ENCODE peak calls at places on chromosomes 5 and 9, in eight cellular contexts. Z, P, X, C, T, D, Q and N are unnamed samples.

GRCh38 chr5:32712463-32713395 is 1.6 kb downstream of the NPR3 start:
- DNase-seq in C (no peak), D (peak; percentile 61), Z (no peak), X (no peak), T (no peak), Q (no peak), P (no peak), N (no peak)

GRCh38 chr5:120517607-120518252 is 53.6 kb downstream of the PRR16 start:
- DNase-seq in T (no peak), P (no peak), X (no peak), Z (no peak), C (no peak), Q (no peak), D (no peak), N (no peak)

GRCh38 chr9:115850548-115851304 is 302.9 kb upstream of the PAPPA start:
- DNase-seq in D (no peak), P (no peak), X (no peak), Q (no peak), Z (no peak), T (no peak), C (peak; percentile 4), N (no peak)

GRCh38 chr9:18371621-18372020 is 102.3 kb upstream of the ADAMTSL1 start:
- DNase-seq in Z (peak; percentile 80), D (no peak), T (no peak), C (no peak), P (no peak), Q (no peak), X (no peak), N (no peak)

GRCh38 chr5:157100140-157100679 is 8.6 kb downstream of the HAVCR2 start:
- DNase-seq in P (no peak), T (peak; percentile 37), X (no peak), C (peak; percentile 10), Z (no peak), D (no peak), Q (no peak), N (no peak)

GRCh38 chr5:14417232-14417730 is 164.3 kb upstream of the OTULINL start:
- DNase-seq in Q (no peak), C (no peak), D (no peak), P (no peak), T (no peak), Z (no peak), X (no peak), N (no peak)

GRCh38 chr5:80631277-80632259 is 22.9 kb upstream of the MSH3 start:
- DNase-seq in P (no peak), D (no peak), X (no peak), C (no peak), T (no peak), Q (no peak), Z (no peak), N (no peak)

GRCh38 chr5:2224689-2225088 is 342.0 kb upstream of the IRX4 start:
- DNase-seq in Z (no peak), T (no peak), P (no peak), Q (no peak), C (no peak), X (no peak), D (no peak), N (no peak)

GRCh38 chr5:10564838-10565784 is 1.2 kb downstream of the ANKRD33B start:
- DNase-seq in C (no peak), P (peak; percentile 34), D (peak; percentile 50), X (peak; percentile 60), T (no peak), Z (no peak), Q (no peak), N (no peak)

GRCh38 chr5:172509405-172509781 is 55.1 kb upstream of the SH3PXD2B start:
- DNase-seq in D (peak; percentile 21), T (no peak), Z (no peak), P (peak; percentile 31), C (no peak), Q (no peak), X (no peak), N (no peak)

GRCh38 chr5:80736730-80737129 is 81.9 kb upstream of the DHFR start:
- DNase-seq in Q (no peak), P (no peak), C (no peak), Z (no peak), D (no peak), X (no peak), T (peak; percentile 38), N (no peak)

GRCh38 chr5:127812570-127812969 is 109.4 kb downstream of the CCDC192 start:
- DNase-seq in C (no peak), Q (no peak), X (no peak), D (no peak), Z (no peak), T (peak; percentile 87), P (no peak), N (no peak)

GRCh38 chr5:122311400-122311887 is 593 bp upstream of the SNCAIP start:
- DNase-seq in Z (no peak), T (no peak), C (no peak), D (no peak), P (no peak), Q (no peak), X (no peak), N (no peak)

GRCh38 chr5:174410716-174411512 is 313.5 kb upstream of the MSX2 start:
- DNase-seq in Q (no peak), C (no peak), D (no peak), X (no peak), T (peak; percentile 55), Z (no peak), P (no peak), N (no peak)

GRCh38 chr5:90506221-90506620 is 23.2 kb downstream of the LYSMD3 start:
- DNase-seq in D (no peak), P (no peak), X (no peak), Q (no peak), C (no peak), T (no peak), Z (no peak), N (no peak)

GRCh38 chr9:91174772-91175171 is 186.9 kb downstream of the AUH start:
- DNase-seq in P (no peak), Z (no peak), T (no peak), C (no peak), Q (no peak), D (no peak), X (no peak), N (no peak)

GRCh38 chr9:4160284-4160683 is 139.6 kb downstream of the GLIS3 start:
- DNase-seq in P (no peak), X (no peak), T (no peak), Z (no peak), C (no peak), Q (no peak), D (no peak), N (no peak)

GRCh38 chr9:72675586-72675985 is 154.2 kb downstream of the TMC1 start:
- DNase-seq in Q (no peak), P (no peak), D (no peak), Z (no peak), X (no peak), T (peak; percentile 43), C (no peak), N (no peak)

GRCh38 chr5:94304146-94304545 is 314.3 kb downstream of the KIAA0825 start:
- DNase-seq in T (no peak), C (no peak), Q (no peak), D (no peak), P (no peak), Z (no peak), X (no peak), N (no peak)

GRCh38 chr9:127898433-127899199 is 787 bp downstream of the ST6GALNAC6 start:
- DNase-seq in C (peak; percentile 71), Q (no peak), P (peak; percentile 52), Z (peak; percentile 85), T (no peak), D (peak; percentile 61), X (peak; percentile 77), N (no peak)

GRCh38 chr9:22203371-22204138 is 194.4 kb upstream of the CDKN2B start:
- DNase-seq in X (no peak), Q (no peak), C (no peak), Z (no peak), D (no peak), T (no peak), P (no peak), N (no peak)

GRCh38 chr5:117590944-117591343 is 1016.3 kb upstream of the SEMA6A start:
- DNase-seq in T (no peak), Z (no peak), Q (no peak), C (no peak), P (no peak), X (no peak), D (peak; percentile 31), N (no peak)

GRCh38 chr9:92970467-92970923 is 23.2 kb downstream of the FGD3 start:
- DNase-seq in P (no peak), C (no peak), X (no peak), Q (no peak), T (peak; percentile 85), D (peak; percentile 91), Z (no peak), N (no peak)

DNA sequence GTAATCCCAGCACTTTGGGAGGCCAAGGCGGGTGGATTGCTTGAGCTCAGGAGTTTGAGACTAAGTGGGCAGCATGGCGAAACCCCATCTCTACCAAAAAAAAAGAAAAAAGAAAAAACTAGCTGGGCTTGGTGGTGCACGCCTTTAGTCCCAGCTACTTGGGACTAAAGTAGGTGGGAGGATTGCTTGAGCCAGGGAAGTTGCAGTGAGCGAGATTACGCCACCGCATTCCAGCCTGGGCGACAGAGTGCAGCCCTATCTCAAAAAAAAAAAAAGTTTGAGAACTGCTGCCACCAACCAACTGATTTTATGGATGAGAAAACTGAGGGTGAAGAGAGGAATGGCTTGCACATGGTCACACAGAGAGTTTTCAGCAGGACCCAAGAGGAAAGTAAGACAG is 175.1 kb downstream of the DOCK8 start:
- DNase-seq in P (no peak), X (no peak), D (no peak), Q (no peak), Z (no peak), T (no peak), C (no peak), N (no peak)
- H3K36me3 ChIP-seq in P (no peaks in the 10 kb centered on the region), X (no peaks in the 10 kb centered on the region), D (no peaks in the 10 kb centered on the region), Q (peaks cover 49% of the 10 kb centered on the region), Z (no peaks in the 10 kb centered on the region), T (no peaks in the 10 kb centered on the region), C (no peaks in the 10 kb centered on the region), N (peaks cover 87% of the 10 kb centered on the region)

GRCh38 chr5:71782393-71782770 is 63.3 kb downstream of the CARTPT start:
- DNase-seq in T (no peak), Z (no peak), D (no peak), C (no peak), X (no peak), Q (no peak), P (no peak), N (no peak)
- H3K4me3 ChIP-seq in T (no peak overlapping the region), Z (no peak overlapping the region), D (no peak overlapping the region), C (no peak overlapping the region), X (no peak overlapping the region), Q (peak overlapping the region; percentile 4), P (no peak overlapping the region), N (no peak overlapping the region)

DNA sequence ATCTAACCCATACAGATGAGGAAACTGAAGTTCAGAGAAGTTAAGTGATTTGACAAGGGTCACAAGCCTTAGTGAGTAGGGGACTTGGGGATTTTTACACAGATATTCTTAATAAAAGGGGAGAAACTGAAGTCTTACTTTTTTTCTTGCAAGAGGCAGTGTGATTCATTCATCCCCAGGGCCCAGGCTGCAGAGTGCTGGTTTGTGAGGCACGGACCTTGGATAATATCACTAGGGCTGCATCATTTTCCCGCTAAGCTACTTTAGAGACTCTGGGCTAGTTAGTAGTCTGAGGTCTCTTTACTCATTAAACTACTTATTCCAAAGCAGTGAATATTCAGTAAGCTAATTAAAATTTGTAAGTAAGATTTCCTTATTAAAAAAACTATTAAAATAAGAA is 194.9 kb downstream of the PBX3 start:
- DNase-seq in D (no peak), X (no peak), P (no peak), Q (no peak), C (no peak), T (no peak), Z (no peak), N (no peak)
- H3K36me3 ChIP-seq in D (peaks cover 3% of the 10 kb centered on the region), X (no peaks in the 10 kb centered on the region), P (no peaks in the 10 kb centered on the region), Q (peaks cover 3% of the 10 kb centered on the region), C (no peaks in the 10 kb centered on the region), T (no peaks in the 10 kb centered on the region), Z (no peaks in the 10 kb centered on the region), N (no peaks in the 10 kb centered on the region)

GRCh38 chr9:132411091-132411508 is 1.1 kb downstream of the CFAP77 start:
- DNase-seq in Z (no peak), X (peak; percentile 59), T (peak; percentile 53), Q (peak; percentile 59), C (peak; percentile 62), D (peak; percentile 90), P (peak; percentile 43), N (peak; percentile 49)
- H3K4me3 ChIP-seq in Z (no peak overlapping the region), X (peak overlapping the region; percentile 59), T (no peak overlapping the region), Q (peak overlapping the region; percentile 40), C (no peak overlapping the region), D (peak overlapping the region; percentile 61), P (no peak overlapping the region), N (peak overlapping the region; percentile 53)